ENCODE peak calls at places on chromosomes 12 and 14, in eight cellular contexts. C, Q, O, R, D, L, I and P are unnamed samples.
A peak's percentile ranks its signal among the peaks of the same experiment; 100 is the strongest.

GRCh38 chr12:10722905-10723866 is at the start of gene YBX3:
- DNase-seq in I (peak; percentile 17), L (peak; percentile 87), Q (peak; percentile 17), D (peak; percentile 48), C (peak; percentile 95), O (peak; percentile 52), R (peak; percentile 76), P (peak; percentile 29)

GRCh38 chr12:64560395-64561301 is 49.6 kb upstream of the RASSF3 start:
- DNase-seq in I (no peak), Q (no peak), R (no peak), D (no peak), O (no peak), L (no peak), C (peak; percentile 91), P (peak; percentile 93)

GRCh38 chr14:68552597-68552996 is 240.3 kb downstream of the ZFP36L1 start:
- DNase-seq in L (no peak), O (no peak), D (no peak), C (no peak), Q (no peak), I (no peak), R (no peak), P (no peak)

GRCh38 chr12:73308747-73309146 is 1036.6 kb downstream of the TRHDE start:
- DNase-seq in R (no peak), C (no peak), O (no peak), I (no peak), L (no peak), Q (no peak), D (no peak), P (no peak)

GRCh38 chr12:132397152-132397933 is 68.0 kb upstream of the GALNT9 start:
- DNase-seq in D (no peak), I (no peak), R (no peak), O (no peak), C (no peak), L (no peak), Q (no peak), P (no peak)

GRCh38 chr12:121536929-121537813 is 43.7 kb downstream of the KDM2B start:
- DNase-seq in C (peak; percentile 81), L (peak; percentile 93), Q (no peak), I (peak; percentile 52), D (peak; percentile 56), R (peak; percentile 81), O (peak; percentile 66), P (no peak)

GRCh38 chr14:95460647-95461478 is 55.6 kb downstream of the SYNE3 start:
- DNase-seq in L (no peak), O (peak; percentile 60), I (no peak), C (peak; percentile 54), D (no peak), Q (no peak), R (no peak), P (peak; percentile 32)

GRCh38 chr12:58934528-58934927 is 14.2 kb upstream of the LRIG3 start:
- DNase-seq in Q (no peak), D (no peak), L (no peak), R (no peak), O (no peak), C (no peak), I (no peak), P (no peak)

GRCh38 chr12:6551063-6551461 is 4.8 kb downstream of the IFFO1 start:
- DNase-seq in I (no peak), D (no peak), C (no peak), O (peak; percentile 45), R (no peak), L (no peak), Q (no peak), P (no peak)

GRCh38 chr12:32918890-32919791 is 22.6 kb upstream of the PKP2 start:
- DNase-seq in O (no peak), R (no peak), D (no peak), C (peak; percentile 17), Q (no peak), L (no peak), I (no peak), P (no peak)

GRCh38 chr12:112122823-112123690 is 2.3 kb upstream of the TRAFD1 start:
- DNase-seq in L (no peak), O (no peak), Q (no peak), R (no peak), D (no peak), C (peak; percentile 68), I (no peak), P (peak; percentile 42)

GRCh38 chr14:63650336-63650952 is 8.8 kb upstream of the WDR89 start:
- DNase-seq in R (no peak), D (peak; percentile 17), O (no peak), L (no peak), I (peak; percentile 43), C (peak; percentile 51), Q (no peak), P (no peak)

GRCh38 chr12:71900091-71900490 is 38.6 kb upstream of the TPH2 start:
- DNase-seq in Q (no peak), L (no peak), I (no peak), R (no peak), D (no peak), O (no peak), C (peak; percentile 22), P (no peak)

GRCh38 chr14:64092940-64093339 is 201.2 kb downstream of the ESR2 start:
- DNase-seq in O (no peak), C (no peak), L (no peak), D (no peak), I (no peak), R (no peak), Q (no peak), P (no peak)

GRCh38 chr14:72463291-72463866 is 430.5 kb downstream of the DPF3 start:
- DNase-seq in L (no peak), O (no peak), Q (no peak), C (peak; percentile 24), D (no peak), R (no peak), I (no peak), P (no peak)

GRCh38 chr12:94795520-94795919 is 145.2 kb upstream of the TMCC3 start:
- DNase-seq in I (no peak), D (no peak), Q (no peak), C (peak; percentile 77), L (no peak), R (no peak), O (no peak), P (peak; percentile 24)

GRCh38 chr14:43894534-43894933 is 612.5 kb downstream of the FSCB start:
- DNase-seq in L (no peak), O (no peak), I (no peak), D (no peak), C (no peak), Q (no peak), R (no peak), P (no peak)

GRCh38 chr14:102838531-102838930 is 61.3 kb downstream of the TRAF3 start:
- DNase-seq in I (no peak), O (no peak), Q (no peak), L (no peak), C (no peak), R (no peak), D (no peak), P (no peak)

GRCh38 chr12:19065223-19065622 is 64.3 kb upstream of the PLEKHA5 start:
- DNase-seq in D (no peak), R (no peak), O (no peak), I (no peak), C (no peak), L (no peak), Q (no peak), P (no peak)

GRCh38 chr12:122895290-122895689 is 634 bp downstream of the VPS37B start:
- DNase-seq in C (peak; percentile 53), D (no peak), O (no peak), R (no peak), L (no peak), Q (no peak), I (no peak), P (no peak)

GRCh38 chr14:98321838-98322237 is 950.2 kb downstream of the BCL11B start:
- DNase-seq in Q (no peak), L (no peak), I (no peak), O (no peak), R (no peak), C (no peak), D (no peak), P (no peak)

GRCh38 chr14:60561845-60562746 is 53.1 kb downstream of the SIX6 start:
- DNase-seq in L (peak; percentile 44), I (no peak), Q (no peak), O (peak; percentile 6), C (peak; percentile 91), D (no peak), R (peak; percentile 69), P (peak; percentile 52)

GRCh38 chr12:3150308-3150670 is 73.1 kb downstream of the TSPAN9 start:
- DNase-seq in C (no peak), R (no peak), I (no peak), O (no peak), D (no peak), L (no peak), Q (no peak), P (no peak)